ENCODE peak calls at places on chromosomes 12 and 14, in ten cellular contexts. E is COR-L47; A is dermis microvascular lymphatic vessel endothelial cell; X is non-pigmented ciliary epithelial cell; G is IMR-90; W is HCT116; D is iris pigment epithelial cell; B is stimulated activated CD4-positive, alpha-beta T cell treated with anti-CD3 and anti-CD28 coated beads, Interleukin-1b, Interleukin-23, amount 100 ng/mL, for 24 hours; H is GM03348; K is activated CD4-positive, alpha-beta T cell treated with anti-CD3 and anti-CD28 coated beads, Interleukin-2, amount 10 ng/mL, durations not matched to agents 7 days and 5 days. R is an unnamed sample.
A peak's percentile ranks its signal among the peaks of the same experiment; 100 is the strongest.

GRCh38 chr12:65536876-65537661 is 258.6 kb downstream of the MSRB3 start:
- DNase-seq in E (no peak), A (peak; percentile 94), X (peak; percentile 99), G (peak; percentile 100), W (peak; percentile 100), D (peak; percentile 100), B (no peak), H (peak; percentile 88), K (no peak), R (peak; percentile 77)

GRCh38 chr14:69816216-69816615 is 19.2 kb upstream of the SLC10A1 start:
- DNase-seq in E (no peak), A (no peak), X (no peak), G (no peak), W (no peak), D (no peak), B (no peak), H (no peak), K (no peak), R (no peak)

GRCh38 chr12:52052471-52053186 is 1.4 kb downstream of the NR4A1 start:
- DNase-seq in E (peak; percentile 45), A (no peak), X (no peak), G (peak; percentile 47), W (no peak), D (no peak), B (no peak), H (no peak), K (peak; percentile 37), R (peak; percentile 80)

GRCh38 chr14:60151715-60152114 is 13.5 kb downstream of the DHRS7 start:
- DNase-seq in E (peak; percentile 32), A (peak; percentile 82), X (peak; percentile 73), G (peak; percentile 92), W (no peak), D (peak; percentile 97), B (peak; percentile 33), H (peak; percentile 91), K (peak; percentile 75), R (peak; percentile 84)

GRCh38 chr14:101336203-101336602 is 225.1 kb upstream of the DIO3 start:
- DNase-seq in E (no peak), A (no peak), X (no peak), G (no peak), W (no peak), D (no peak), B (no peak), H (no peak), K (no peak), R (no peak)

GRCh38 chr12:94427520-94428381 is 31.9 kb downstream of the CEP83 start:
- DNase-seq in E (peak; percentile 41), A (peak; percentile 67), X (peak; percentile 20), G (peak; percentile 82), W (no peak), D (peak; percentile 82), B (no peak), H (peak; percentile 36), K (no peak), R (no peak)

GRCh38 chr12:116415408-116416108 is 138.1 kb upstream of the MED13L start:
- DNase-seq in E (no peak), A (no peak), X (no peak), G (no peak), W (no peak), D (no peak), B (no peak), H (no peak), K (no peak), R (no peak)

GRCh38 chr12:46664771-46665287 is 161.0 kb downstream of the SLC38A4 start:
- DNase-seq in E (no peak), A (peak; percentile 94), X (peak; percentile 78), G (peak; percentile 96), W (peak; percentile 72), D (peak; percentile 98), B (no peak), H (peak; percentile 82), K (no peak), R (no peak)

GRCh38 chr12:53965251-53966069 is 7.5 kb upstream of the HOXC11 start:
- DNase-seq in E (no peak), A (no peak), X (no peak), G (no peak), W (no peak), D (no peak), B (no peak), H (no peak), K (no peak), R (no peak)

GRCh38 chr14:102645746-102646440 is 53.4 kb downstream of the RCOR1 start:
- DNase-seq in E (no peak), A (no peak), X (no peak), G (peak; percentile 23), W (no peak), D (peak; percentile 16), B (no peak), H (no peak), K (no peak), R (no peak)

R was measured in osteoblast.